ENCODE peak calls at places on chromosomes 16 and 17, in five cellular contexts. N, D, C, H and T are unnamed samples.

GRCh38 chr16:52997922-52998321 is 54.8 kb downstream of the CHD9NB start:
- DNase-seq in N (no peak), D (no peak), C (no peak), H (no peak), T (no peak)

GRCh38 chr16:4011225-4011939 is 104.9 kb downstream of the ADCY9 start:
- DNase-seq in N (no peak), D (no peak), C (no peak), H (no peak), T (peak; percentile 66)

GRCh38 chr16:31298340-31298739 is 38.6 kb downstream of the ITGAM start:
- DNase-seq in N (no peak), D (no peak), C (no peak), H (no peak), T (no peak)

GRCh38 chr17:59666235-59666634 is 41.0 kb downstream of the PTRH2 start:
- DNase-seq in N (peak; percentile 15), D (no peak), C (no peak), H (no peak), T (peak; percentile 48)

GRCh38 chr17:62892069-62892675 is 73.9 kb upstream of the TANC2 start:
- DNase-seq in N (no peak), D (no peak), C (no peak), H (no peak), T (no peak)

GRCh38 chr17:30520436-30520835 is 43.2 kb downstream of the GOSR1 start:
- DNase-seq in N (no peak), D (no peak), C (peak; percentile 4), H (no peak), T (peak; percentile 47)

GRCh38 chr17:31562447-31562846 is 171.0 kb downstream of the RAB11FIP4 start:
- DNase-seq in N (no peak), D (no peak), C (no peak), H (no peak), T (no peak)

GRCh38 chr17:16977932-16978331 is 6.0 kb upstream of the TNFRSF13B start:
- DNase-seq in N (no peak), D (no peak), C (no peak), H (no peak), T (peak; percentile 60)

GRCh38 chr17:65323055-65323454 is 185.9 kb downstream of the RGS9 start:
- DNase-seq in N (no peak), D (no peak), C (no peak), H (no peak), T (no peak)

GRCh38 chr16:73154063-73154870 is 106.3 kb upstream of the ZFHX3 start:
- DNase-seq in N (no peak), D (no peak), C (no peak), H (no peak), T (peak; percentile 42)

GRCh38 chr17:66326476-66327047 is 24.1 kb downstream of the PRKCA start:
- DNase-seq in N (no peak), D (no peak), C (no peak), H (no peak), T (no peak)

GRCh38 chr16:50310308-50311133 is 44.2 kb downstream of the ADCY7 start:
- DNase-seq in N (no peak), D (no peak), C (no peak), H (no peak), T (no peak)

GRCh38 chr16:48608452-48608851 is 1.5 kb downstream of the N4BP1 start:
- DNase-seq in N (no peak), D (no peak), C (no peak), H (no peak), T (no peak)

GRCh38 chr17:9346296-9346926 is 229.2 kb downstream of the STX8 start:
- DNase-seq in N (no peak), D (no peak), C (no peak), H (no peak), T (peak; percentile 97)

GRCh38 chr16:27924411-27925118 is 138.9 kb downstream of the GSG1L start:
- DNase-seq in N (no peak), D (no peak), C (no peak), H (no peak), T (no peak)

GRCh38 chr17:70527364-70527888 is 358.1 kb downstream of the KCNJ2 start:
- DNase-seq in N (no peak), D (no peak), C (no peak), H (no peak), T (no peak)

GRCh38 chr16:64829678-64830077 is 292.2 kb downstream of the CDH11 start:
- DNase-seq in N (no peak), D (no peak), C (no peak), H (no peak), T (no peak)

GRCh38 chr17:55549140-55549539 is 37.9 kb upstream of the SMIM36 start:
- DNase-seq in N (peak; percentile 5), D (no peak), C (no peak), H (peak; percentile 14), T (peak; percentile 24)